ENCODE peak calls at places on chromosomes 5 and 9, in ten cellular contexts. I, X, Z, F, Y, G, U, J, N and A are unnamed samples. For H3K27me3, the result is how much of the 10 kb centered on the place peaks cover.

GRCh38 chr9:1978941-1979340 is 36.2 kb upstream of the SMARCA2 start:
- DNase-seq in J (no peak), N (no peak), F (no peak), I (peak), G (peak), Y (no peak), X (no peak), U (no peak), Z (no peak), A (no peak)

GRCh38 chr9:134217431-134218210 is 53.3 kb upstream of the RNU6ATAC start:
- DNase-seq in N (no peak), J (peak), X (no peak), I (no peak), F (no peak), U (peak), Z (no peak), Y (no peak), G (peak), A (no peak)

GRCh38 chr9:5670079-5670478 is 41.2 kb downstream of the RIC1 start:
- DNase-seq in X (no peak), J (no peak), F (no peak), G (no peak), U (no peak), N (no peak), Z (no peak), I (no peak), Y (no peak), A (no peak)

GRCh38 chr5:95285406-95285761 is 490 bp upstream of the MCTP1 start:
- DNase-seq in G (no peak), J (no peak), X (no peak), N (no peak), Z (no peak), I (no peak), Y (no peak), F (no peak), U (no peak), A (no peak)

GRCh38 chr9:107208121-107208520 is 75.0 kb upstream of the RAD23B start:
- DNase-seq in G (no peak), J (no peak), I (no peak), N (no peak), X (no peak), Y (no peak), U (no peak), Z (no peak), F (no peak), A (peak)

GRCh38 chr5:76081811-76082783 is 1.1 kb upstream of the SV2C start:
- DNase-seq in X (peak), Y (no peak), G (no peak), I (no peak), F (no peak), Z (no peak), N (no peak), U (no peak), J (no peak), A (no peak)

GRCh38 chr5:112885001-112885400 is 23.9 kb downstream of the SRP19 start:
- DNase-seq in Y (peak), Z (no peak), N (no peak), X (no peak), G (no peak), J (no peak), I (no peak), F (no peak), U (no peak), A (no peak)

GRCh38 chr5:175867587-175868347 is 3.6 kb upstream of the CPLX2 start:
- DNase-seq in Z (no peak), F (no peak), U (peak), N (peak), X (no peak), J (no peak), Y (no peak), G (peak), I (no peak), A (no peak)

GRCh38 chr9:15136646-15137045 is 170.4 kb downstream of the TTC39B start:
- DNase-seq in I (no peak), F (no peak), Z (no peak), N (no peak), J (no peak), X (no peak), Y (no peak), U (peak), G (no peak), A (no peak)

DNA sequence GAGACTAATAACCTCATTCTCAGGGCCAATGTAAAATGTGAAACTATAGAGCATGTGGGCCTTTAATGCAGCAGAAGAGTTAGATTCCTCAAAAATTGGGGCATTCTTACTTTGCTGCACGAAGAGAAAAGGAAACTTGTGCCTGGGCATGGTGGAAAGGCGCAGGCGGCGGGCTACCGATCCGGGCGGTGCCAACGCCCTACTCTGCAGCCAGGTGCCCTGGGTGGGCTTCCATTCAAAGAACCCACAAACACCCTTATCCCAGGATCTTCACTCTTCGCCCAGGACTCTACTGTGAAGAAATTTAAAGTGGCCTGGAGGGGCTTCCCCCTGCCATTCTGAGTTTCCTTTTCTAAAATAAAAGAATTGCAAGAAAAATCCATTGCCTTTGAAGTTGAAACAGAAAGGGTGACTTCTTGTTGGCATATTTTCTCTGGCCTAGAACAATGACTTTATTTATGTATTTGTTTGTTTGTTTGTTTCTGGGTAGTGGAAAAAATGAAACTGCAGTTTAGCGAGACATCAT is 124.9 kb downstream of the TMEM161B start:
- DNase-seq in I (no peak), Y (no peak), Z (no peak), U (no peak), F (no peak), N (no peak), J (no peak), X (peak), G (no peak), A (no peak)
- H3K27me3 ChIP-seq in I (under half), Y (under half), Z (under half), U (under half), F (under half), N (half or more), J (under half), X (under half), G (half or more), A (under half)

DNA sequence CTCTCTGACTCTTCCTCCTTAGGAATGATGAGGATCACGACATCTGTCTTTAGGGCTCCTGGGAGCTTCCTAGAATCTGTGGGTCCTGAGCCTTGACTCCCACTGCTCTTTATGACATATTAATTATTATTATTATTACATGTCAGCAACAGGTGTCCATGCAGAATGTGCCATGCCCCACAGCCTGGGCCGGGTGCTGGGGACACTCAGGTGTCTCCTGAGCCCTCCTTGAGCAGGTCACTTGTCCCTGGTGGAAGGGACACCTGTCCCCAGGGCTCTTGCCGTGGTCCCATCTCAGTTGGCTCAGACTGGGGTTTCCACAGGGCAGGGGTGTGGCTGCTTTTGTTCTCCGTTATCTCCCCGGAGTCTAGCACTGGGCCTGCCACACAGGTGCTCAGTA is 34.2 kb downstream of the PTGES start:
- DNase-seq in J (no peak), Y (no peak), N (no peak), F (no peak), Z (no peak), X (no peak), U (no peak), I (no peak), G (no peak), A (no peak)
- TF ChIP-seq EP300 in J (no peak), Y (no peak), N (no peak), F (no peak), Z (no peak), X (no peak), U (no peak), I (no peak), G (no peak), A (no peak)

GRCh38 chr5:73625905-73626811 is at the start of gene ARHGEF28:
- DNase-seq in F (no peak), Z (peak), Y (peak), I (peak), U (no peak), N (peak), X (peak), G (peak), J (peak), A (no peak)

GRCh38 chr5:73625314-73625904 is 587 bp upstream of the ARHGEF28 start:
- DNase-seq in Y (no peak), X (no peak), G (no peak), U (no peak), N (no peak), Z (no peak), F (no peak), J (no peak), I (no peak), A (no peak)

GRCh38 chr5:73623060-73623459 is 2.9 kb upstream of the ARHGEF28 start:
- DNase-seq in U (no peak), Y (no peak), J (no peak), N (no peak), X (no peak), G (no peak), I (no peak), F (no peak), Z (no peak), A (no peak)

GRCh38 chr5:73623929-73624404 is 2.0 kb upstream of the ARHGEF28 start:
- DNase-seq in X (no peak), N (no peak), U (no peak), G (peak), I (no peak), Y (peak), F (no peak), J (no peak), Z (no peak), A (no peak)

DNA sequence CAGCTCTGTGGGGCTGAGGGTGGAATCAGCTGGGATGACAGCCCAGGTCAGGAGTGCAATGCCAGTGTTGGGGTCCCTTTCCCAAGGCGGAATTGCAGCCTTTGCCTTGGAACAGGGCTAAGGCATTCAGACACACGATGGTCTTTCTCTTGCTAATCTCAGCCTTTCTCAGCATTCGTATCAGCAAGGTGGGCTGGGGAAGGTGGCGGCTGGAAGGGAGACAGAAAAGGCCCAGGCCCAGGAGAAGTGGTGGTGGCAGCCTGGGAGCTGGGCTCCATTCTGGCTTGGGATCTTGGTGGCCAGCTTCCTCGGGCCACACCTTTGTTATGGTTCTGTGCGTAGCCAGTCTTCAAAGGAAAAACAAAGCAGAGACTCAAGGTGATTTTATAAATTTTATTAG is 1.1 kb upstream of the ARHGEF28 start:
- DNase-seq in Y (no peak), Z (no peak), G (no peak), I (no peak), U (no peak), J (no peak), N (no peak), X (no peak), F (no peak), A (no peak)
- H3K27me3 ChIP-seq in Y (under half), Z (under half), G (under half), I (under half), U (under half), J (under half), N (under half), X (under half), F (under half), A (under half)

GRCh38 chr9:99051353-99051752 is 53.6 kb upstream of the TGFBR1 start:
- DNase-seq in U (no peak), Z (no peak), I (no peak), N (no peak), F (no peak), Y (no peak), X (no peak), J (no peak), G (no peak), A (no peak)
- TF ChIP-seq EP300 in U (no peak), Z (no peak), I (no peak), N (no peak), F (no peak), Y (no peak), X (no peak), J (no peak), G (no peak), A (no peak)

DNA sequence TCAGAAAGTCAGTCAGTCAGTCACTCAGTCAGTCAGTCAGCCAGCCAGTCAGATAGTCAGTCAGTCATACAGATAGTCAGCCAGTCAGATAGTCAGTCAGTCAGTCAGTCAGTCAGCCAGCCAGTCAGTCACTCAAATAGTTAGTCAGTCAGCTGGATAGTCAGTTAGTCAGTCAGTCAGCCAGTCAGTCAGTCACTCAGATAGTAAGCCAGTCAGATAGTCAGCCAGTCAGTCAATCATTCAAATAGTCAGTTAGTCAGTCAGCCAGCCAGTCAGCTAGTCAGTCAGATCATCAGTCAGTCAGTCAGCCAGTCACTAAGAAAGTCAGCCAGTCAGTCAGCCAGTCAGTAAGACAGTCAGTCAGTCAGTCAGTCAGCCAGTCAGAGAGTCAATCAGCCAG is 477.1 kb downstream of the AGTPBP1 start:
- DNase-seq in Z (no peak), N (no peak), Y (no peak), F (no peak), J (no peak), U (no peak), X (no peak), G (no peak), I (no peak), A (no peak)
- H3K27me3 ChIP-seq in Z (under half), N (under half), Y (under half), F (under half), J (under half), U (under half), X (under half), G (under half), I (under half), A (under half)

GRCh38 chr5:16679863-16680262 is 63.1 kb upstream of the RETREG1 start:
- DNase-seq in F (no peak), U (no peak), I (no peak), Z (no peak), Y (no peak), J (no peak), N (no peak), G (no peak), X (peak), A (no peak)
- TF ChIP-seq EP300 in F (no peak), U (no peak), I (no peak), Z (no peak), Y (no peak), J (no peak), N (no peak), G (no peak), X (no peak), A (no peak)

GRCh38 chr5:21919417-21920022 is 933.6 kb downstream of the CDH12 start:
- DNase-seq in I (no peak), U (peak), J (no peak), F (peak), N (no peak), G (peak), Z (no peak), X (no peak), Y (no peak), A (no peak)
- H3K27me3 ChIP-seq in I (under half), U (under half), J (under half), F (under half), N (under half), G (under half), Z (under half), X (under half), Y (under half), A (under half)